ENCODE peak calls at places on chromosomes 13 and 19, in five cellular contexts. O is caudate nucleus, B is substantia nigra, C is WTC11, E is naive B cell. V is an unnamed sample.

GRCh38 chr19:33459220-33459619 is 62.4 kb downstream of the PEPD start:
- DNase-seq in O (no peak), B (no peak), C (no peak), E (no peak), V (no peak)

GRCh38 chr19:1862424-1863307 is 713 bp downstream of the KLF16 start:
- DNase-seq in O (no peak), B (no peak), C (peak; percentile 64), E (peak; percentile 58), V (no peak)

GRCh38 chr13:100235311-100235901 is 146.5 kb downstream of the PCCA start:
- DNase-seq in O (no peak), B (no peak), C (no peak), E (peak; percentile 17), V (peak; percentile 10)

GRCh38 chr19:56138069-56138468 is 3.0 kb upstream of the ZNF444 start:
- DNase-seq in O (no peak), B (no peak), C (no peak), E (no peak), V (no peak)

GRCh38 chr13:38514575-38514974 is 164.9 kb downstream of the UFM1 start:
- DNase-seq in O (no peak), B (no peak), C (no peak), E (no peak), V (no peak)

GRCh38 chr13:107205318-107206112 is 637.6 kb upstream of the ARGLU1 start:
- DNase-seq in O (peak; percentile 13), B (peak; percentile 63), C (peak; percentile 80), E (peak; percentile 19), V (peak; percentile 44)

GRCh38 chr13:55516610-55517009 is 1624.1 kb upstream of the PRR20A start:
- DNase-seq in O (no peak), B (no peak), C (no peak), E (no peak), V (no peak)

GRCh38 chr13:27660511-27660910 is 38.8 kb downstream of the POLR1D start:
- DNase-seq in O (no peak), B (no peak), C (no peak), E (no peak), V (no peak)

GRCh38 chr13:80923907-80924306 is 583.0 kb upstream of the SPRY2 start:
- DNase-seq in O (no peak), B (no peak), C (peak; percentile 12), E (no peak), V (no peak)

GRCh38 chr13:21399741-21400140 is 59.4 kb downstream of the ZDHHC20 start:
- DNase-seq in O (no peak), B (no peak), C (no peak), E (no peak), V (no peak)

GRCh38 chr13:44619651-44620050 is 43.5 kb upstream of the TSC22D1 start:
- DNase-seq in O (no peak), B (no peak), C (no peak), E (no peak), V (no peak)

GRCh38 chr19:48717059-48717395 is 2.5 kb downstream of the MAMSTR start:
- DNase-seq in O (no peak), B (no peak), C (no peak), E (no peak), V (no peak)

GRCh38 chr19:39133431-39134270 is 8.1 kb downstream of the PAK4 start:
- DNase-seq in O (no peak), B (no peak), C (no peak), E (no peak), V (no peak)

GRCh38 chr13:50707533-50708096 is 135.9 kb downstream of the DLEU7 start:
- DNase-seq in O (no peak), B (no peak), C (no peak), E (no peak), V (no peak)

GRCh38 chr19:5001547-5002131 is 32.7 kb downstream of the KDM4B start:
- DNase-seq in O (no peak), B (no peak), C (peak; percentile 66), E (peak; percentile 14), V (no peak)

GRCh38 chr19:1744133-1744665 is 9.1 kb upstream of the ONECUT3 start:
- DNase-seq in O (no peak), B (no peak), C (no peak), E (no peak), V (no peak)

GRCh38 chr19:5828661-5829566 is 10.6 kb downstream of the FUT6 start:
- DNase-seq in O (no peak), B (no peak), C (peak; percentile 67), E (no peak), V (peak; percentile 91)

GRCh38 chr13:61414686-61415664 is 674 bp downstream of the PCDH20 start:
- DNase-seq in O (peak; percentile 52), B (no peak), C (peak; percentile 81), E (no peak), V (peak; percentile 1)

GRCh38 chr19:51751655-51752054 is at the start of gene FPR1:
- DNase-seq in O (no peak), B (no peak), C (no peak), E (peak; percentile 26), V (no peak)

GRCh38 chr13:111121421-111121820 is 6.3 kb downstream of the ARHGEF7 start:
- DNase-seq in O (peak; percentile 29), B (no peak), C (no peak), E (no peak), V (no peak)

GRCh38 chr13:26469602-26470001 is 87.9 kb upstream of the WASF3 start:
- DNase-seq in O (no peak), B (no peak), C (no peak), E (no peak), V (no peak)

GRCh38 chr19:6720369-6721112 is at the start of gene C3:
- DNase-seq in O (no peak), B (no peak), C (no peak), E (no peak), V (no peak)

GRCh38 chr19:14786421-14786851 is 8.1 kb upstream of the ADGRE2 start:
- DNase-seq in O (no peak), B (no peak), C (peak; percentile 78), E (peak; percentile 9), V (no peak)

GRCh38 chr19:58407658-58408151 is 744 bp upstream of the ZNF584 start:
- DNase-seq in O (no peak), B (no peak), C (no peak), E (no peak), V (no peak)

GRCh38 chr13:113906566-113906965 is 42.7 kb upstream of the GAS6 start:
- DNase-seq in O (no peak), B (no peak), C (no peak), E (no peak), V (no peak)

GRCh38 chr19:3743486-3743885 is 18.0 kb downstream of the APBA3 start:
- DNase-seq in O (no peak), B (no peak), C (no peak), E (no peak), V (no peak)

GRCh38 chr13:109146912-109147624 is 517.7 kb downstream of the MYO16 start:
- DNase-seq in O (no peak), B (no peak), C (no peak), E (no peak), V (no peak)

GRCh38 chr19:30870861-30871260 is 478.4 kb downstream of the TSHZ3 start:
- DNase-seq in O (no peak), B (no peak), C (no peak), E (no peak), V (no peak)

GRCh38 chr13:23504188-23504587 is 66.0 kb upstream of the TNFRSF19 start:
- DNase-seq in O (no peak), B (no peak), C (no peak), E (no peak), V (no peak)

GRCh38 chr19:49637865-49638350 is 2.0 kb downstream of the RRAS start:
- DNase-seq in O (no peak), B (peak; percentile 28), C (peak; percentile 67), E (no peak), V (no peak)

GRCh38 chr13:31200636-31200970 is 828 bp downstream of the B3GLCT start:
- DNase-seq in O (peak; percentile 44), B (no peak), C (peak; percentile 42), E (no peak), V (no peak)

GRCh38 chr13:84994582-84994981 is 804.6 kb downstream of the SLITRK6 start:
- DNase-seq in O (no peak), B (no peak), C (no peak), E (no peak), V (no peak)

GRCh38 chr13:107438251-107438650 is 777.1 kb downstream of the LIG4 start:
- DNase-seq in O (no peak), B (no peak), C (no peak), E (no peak), V (no peak)

GRCh38 chr13:34941436-34941834 is 635 bp upstream of the NBEA start:
- DNase-seq in O (no peak), B (no peak), C (no peak), E (no peak), V (no peak)

GRCh38 chr13:43878897-43879322 is 630 bp downstream of the CCDC122 start:
- DNase-seq in O (peak; percentile 35), B (peak; percentile 55), C (no peak), E (peak; percentile 25), V (no peak)

GRCh38 chr19:38850976-38851621 is 1.3 kb upstream of the HNRNPL start:
- DNase-seq in O (no peak), B (no peak), C (peak; percentile 51), E (peak; percentile 54), V (no peak)

GRCh38 chr19:17977488-17977887 is 10.6 kb downstream of the KCNN1 start:
- DNase-seq in O (no peak), B (no peak), C (no peak), E (no peak), V (no peak)

GRCh38 chr19:42143341-42144234 is 11.3 kb upstream of the POU2F2 start:
- DNase-seq in O (no peak), B (no peak), C (peak; percentile 83), E (no peak), V (no peak)